ENCODE peak calls at places on chromosome 13, in six cellular contexts. J, C, I, X, G and O are unnamed samples.
A peak's percentile ranks its signal among the peaks of the same experiment; 100 is the strongest.

GRCh38 chr13:111629457-111629856 is 309.0 kb downstream of the TEX29 start:
- DNase-seq in J (no peak), C (no peak), I (no peak), X (no peak), G (no peak), O (no peak)

GRCh38 chr13:112997188-112998135 is 28.4 kb downstream of the MCF2L start:
- DNase-seq in J (no peak), C (no peak), I (no peak), X (no peak), G (no peak), O (no peak)

GRCh38 chr13:27835799-27836198 is 43.5 kb downstream of the GSX1 start:
- DNase-seq in J (no peak), C (no peak), I (no peak), X (no peak), G (no peak), O (no peak)

GRCh38 chr13:63351533-63351932 is 1935.9 kb upstream of the PCDH20 start:
- DNase-seq in J (no peak), C (no peak), I (no peak), X (no peak), G (no peak), O (no peak)

GRCh38 chr13:26914148-26914547 is 153.6 kb upstream of the GPR12 start:
- DNase-seq in J (no peak), C (no peak), I (no peak), X (no peak), G (no peak), O (no peak)

GRCh38 chr13:52925221-52925620 is 76.8 kb upstream of the PCDH8 start:
- DNase-seq in J (no peak), C (no peak), I (no peak), X (no peak), G (no peak), O (no peak)

GRCh38 chr13:91136806-91137205 is 210.7 kb upstream of the MIR17HG start:
- DNase-seq in J (no peak), C (no peak), I (no peak), X (no peak), G (no peak), O (no peak)

GRCh38 chr13:46134961-46135522 is 30.2 kb upstream of the CPB2 start:
- DNase-seq in J (no peak), C (no peak), I (no peak), X (no peak), G (no peak), O (no peak)

GRCh38 chr13:29754486-29754806 is 96.0 kb downstream of the UBL3 start:
- DNase-seq in J (peak; percentile 44), C (no peak), I (peak; percentile 45), X (no peak), G (no peak), O (no peak)

GRCh38 chr13:113405481-113406300 is 41.8 kb upstream of the GRTP1 start:
- DNase-seq in J (no peak), C (no peak), I (no peak), X (no peak), G (no peak), O (no peak)

GRCh38 chr13:109610517-109610916 is 175.9 kb downstream of the IRS2 start:
- DNase-seq in J (no peak), C (no peak), I (peak; percentile 18), X (no peak), G (peak; percentile 7), O (peak; percentile 51)

GRCh38 chr13:51728275-51728673 is 75.7 kb downstream of the DHRS12 start:
- DNase-seq in J (no peak), C (no peak), I (peak; percentile 17), X (no peak), G (no peak), O (no peak)

GRCh38 chr13:103130681-103131210 is 64.5 kb upstream of the SLC10A2 start:
- DNase-seq in J (no peak), C (no peak), I (no peak), X (no peak), G (no peak), O (no peak)

GRCh38 chr13:84126671-84127171 is 244.4 kb upstream of the SLITRK1 start:
- DNase-seq in J (no peak), C (no peak), I (no peak), X (no peak), G (no peak), O (no peak)

GRCh38 chr13:50712882-50713281 is 130.6 kb downstream of the DLEU7 start:
- DNase-seq in J (no peak), C (no peak), I (no peak), X (no peak), G (no peak), O (no peak)

GRCh38 chr13:94345374-94346195 is 133.9 kb downstream of the DCT start:
- DNase-seq in J (peak; percentile 6), C (no peak), I (peak; percentile 58), X (no peak), G (no peak), O (no peak)

GRCh38 chr13:114282143-114282685 is 813 bp downstream of the UPF3A start:
- DNase-seq in J (peak; percentile 15), C (peak; percentile 20), I (peak; percentile 79), X (no peak), G (peak; percentile 42), O (peak; percentile 42)

GRCh38 chr13:111398196-111398595 is 77.8 kb downstream of the TEX29 start:
- DNase-seq in J (no peak), C (no peak), I (no peak), X (no peak), G (no peak), O (no peak)

GRCh38 chr13:28052945-28053344 is 47.4 kb downstream of the FLT3 start:
- DNase-seq in J (no peak), C (no peak), I (no peak), X (no peak), G (no peak), O (peak; percentile 70)

GRCh38 chr13:73598021-73598712 is 536.0 kb downstream of the KLF12 start:
- DNase-seq in J (peak; percentile 73), C (no peak), I (peak; percentile 85), X (no peak), G (no peak), O (no peak)

GRCh38 chr13:35848316-35848715 is 282.9 kb downstream of the DCLK1 start:
- DNase-seq in J (no peak), C (no peak), I (no peak), X (no peak), G (no peak), O (no peak)

GRCh38 chr13:35854286-35854685 is 276.9 kb downstream of the DCLK1 start:
- DNase-seq in J (no peak), C (no peak), I (no peak), X (no peak), G (no peak), O (no peak)

GRCh38 chr13:35848868-35849644 is 282.1 kb downstream of the DCLK1 start:
- DNase-seq in J (no peak), C (no peak), I (no peak), X (no peak), G (no peak), O (no peak)

GRCh38 chr13:35850569-35850968 is 280.6 kb downstream of the DCLK1 start:
- DNase-seq in J (no peak), C (no peak), I (no peak), X (no peak), G (no peak), O (no peak)

DNA sequence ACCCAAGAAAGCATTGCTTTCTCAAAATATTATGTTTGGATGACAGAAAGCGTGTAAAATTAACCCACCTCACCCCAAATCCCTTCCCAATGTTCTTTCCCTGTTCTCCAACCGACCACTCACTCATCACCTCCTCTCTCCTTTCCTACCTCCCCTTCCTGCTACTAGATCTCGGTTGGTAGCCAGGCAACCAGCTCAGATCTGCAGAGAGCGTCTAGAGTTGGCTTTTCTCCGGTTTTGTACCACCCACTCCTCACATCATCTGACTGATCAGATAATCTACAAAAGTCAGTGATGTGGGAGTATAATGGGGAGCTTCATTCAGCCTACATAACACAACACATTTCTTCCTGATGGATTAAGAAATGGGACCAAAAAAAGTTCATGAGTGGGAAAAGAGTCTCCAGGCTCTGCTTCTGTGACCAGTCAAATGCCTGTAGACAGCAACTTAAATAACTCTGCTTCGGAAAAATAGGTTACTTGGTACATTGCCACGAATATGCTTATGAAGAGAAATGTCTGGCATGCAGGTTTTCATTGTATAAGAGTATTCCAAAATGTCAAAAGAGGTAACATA is 279.9 kb downstream of the DCLK1 start:
- DNase-seq in J (no peak), C (no peak), I (no peak), X (no peak), G (no peak), O (no peak)
- TF ChIP-seq CTCF in J (no peak), C (no peak), I (no peak), X (no peak), G (no peak), O (no peak)

GRCh38 chr13:72341904-72342303 is 385.5 kb downstream of the MZT1 start:
- DNase-seq in J (no peak), C (no peak), I (no peak), X (no peak), G (no peak), O (no peak)
- TF ChIP-seq CTCF in J (no peak), C (no peak), I (no peak), X (no peak), G (no peak), O (no peak)

GRCh38 chr13:98258226-98258625 is 81.2 kb upstream of the RNF113B start:
- DNase-seq in J (no peak), C (no peak), I (no peak), X (no peak), G (no peak), O (no peak)
- TF ChIP-seq CTCF in J (no peak), C (no peak), I (no peak), X (no peak), G (no peak), O (no peak)

GRCh38 chr13:41061075-41061913 is at the start of gene WBP4:
- DNase-seq in J (peak; percentile 90), C (peak; percentile 55), I (peak; percentile 98), X (peak; percentile 77), G (peak; percentile 94), O (peak; percentile 87)

GRCh38 chr13:41060723-41061074 is 610 bp upstream of the WBP4 start:
- DNase-seq in J (peak; percentile 67), C (no peak), I (peak; percentile 84), X (peak; percentile 56), G (peak; percentile 79), O (peak; percentile 82)

GRCh38 chr13:41059466-41059865 is 1.8 kb upstream of the WBP4 start:
- DNase-seq in J (no peak), C (no peak), I (peak; percentile 35), X (no peak), G (no peak), O (no peak)

GRCh38 chr13:41058229-41059070 is 2.9 kb upstream of the WBP4 start:
- DNase-seq in J (no peak), C (no peak), I (no peak), X (no peak), G (no peak), O (peak; percentile 32)

DNA sequence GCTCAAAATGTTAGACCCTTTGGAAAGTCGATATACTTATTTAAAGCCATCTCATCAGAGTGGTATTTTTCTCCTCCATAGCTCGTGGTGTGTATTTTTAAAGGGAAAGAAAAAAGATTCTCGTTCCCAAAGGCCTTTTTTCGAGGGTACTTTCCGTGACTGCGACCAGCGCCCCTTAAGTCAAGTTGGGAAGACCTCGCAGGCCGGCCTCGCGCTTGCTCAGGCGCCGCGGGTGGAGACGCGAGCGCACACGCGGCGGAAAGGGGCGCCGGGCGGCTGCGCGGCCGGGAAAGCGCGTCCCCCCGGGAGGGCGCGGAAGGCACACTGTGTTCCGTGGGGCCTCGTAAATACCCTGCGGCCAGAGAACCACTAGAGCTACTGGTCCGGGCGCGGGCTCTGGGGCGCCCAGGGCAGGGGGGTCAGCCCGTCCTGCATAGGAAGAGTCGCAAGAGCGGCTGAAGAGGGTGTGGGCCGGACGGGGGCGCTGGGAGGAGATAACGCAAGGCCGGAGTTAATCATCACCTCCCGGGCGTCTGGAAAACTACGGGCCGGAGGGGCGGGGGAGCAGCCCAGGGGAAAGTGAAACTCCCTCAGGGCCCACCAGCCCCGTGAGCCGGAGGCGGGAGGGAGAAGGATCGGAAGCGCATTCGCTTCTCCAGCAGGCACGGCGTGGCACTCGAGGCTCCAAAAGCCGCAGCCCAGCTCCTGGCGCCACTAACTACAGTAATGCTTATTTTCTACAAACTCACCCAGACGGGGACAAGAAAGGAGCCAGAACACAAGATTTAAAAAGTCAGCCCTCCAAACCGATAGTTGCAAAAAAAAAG is 1.2 kb upstream of the WBP4 start:
- DNase-seq in J (peak; percentile 86), C (peak; percentile 40), I (peak; percentile 92), X (peak; percentile 68), G (peak; percentile 86), O (peak; percentile 77)
- TF ChIP-seq CTCF in J (peak; percentile 68), C (peak; percentile 51), I (peak; percentile 23), X (peak; percentile 19), G (no peak), O (no peak)